ENCODE peak calls at places on chromosomes 11 and 22, in ten cellular contexts. Y is type B pancreatic cell, N is NCI-H1930, J is astrocyte of the spinal cord, E is AG04450, F is caudate nucleus, I is AG09319, Q is glutamatergic neuron, S is ELR, U is activated T-cell treated with anti-CD3 and anti-CD28 coated beads for 1 hour. Z is an unnamed sample.
A peak's percentile ranks its signal among the peaks of the same experiment; 100 is the strongest.

GRCh38 chr22:49577168-49578060 is 250.3 kb downstream of the BRD1 start:
- DNase-seq in Y (peak; percentile 63), N (no peak), J (no peak), E (no peak), F (no peak), I (no peak), Q (no peak), S (no peak), U (no peak), Z (no peak)

GRCh38 chr11:67562951-67563350 is 20.7 kb upstream of the GSTP1 start:
- DNase-seq in Y (no peak), N (no peak), J (no peak), E (no peak), F (no peak), I (no peak), Q (no peak), S (no peak), U (no peak), Z (no peak)

GRCh38 chr22:23306926-23307325 is 126.6 kb downstream of the BCR start:
- DNase-seq in Y (peak; percentile 43), N (no peak), J (no peak), E (no peak), F (no peak), I (no peak), Q (no peak), S (no peak), U (no peak), Z (no peak)

GRCh38 chr11:34317038-34317360 is 40.8 kb downstream of the ABTB2 start:
- DNase-seq in Y (no peak), N (no peak), J (no peak), E (no peak), F (no peak), I (no peak), Q (no peak), S (no peak), U (no peak), Z (no peak)

GRCh38 chr11:36041988-36042606 is 98.2 kb downstream of the LDLRAD3 start:
- DNase-seq in Y (no peak), N (no peak), J (peak; percentile 30), E (no peak), F (no peak), I (no peak), Q (no peak), S (peak; percentile 30), U (no peak), Z (no peak)

GRCh38 chr11:1925373-1926155 is 6.1 kb downstream of the TNNT3 start:
- DNase-seq in Y (no peak), N (no peak), J (no peak), E (no peak), F (no peak), I (no peak), Q (no peak), S (no peak), U (no peak), Z (no peak)

GRCh38 chr11:396511-396947 is 2.5 kb downstream of the PKP3 start:
- DNase-seq in Y (no peak), N (peak; percentile 39), J (no peak), E (no peak), F (no peak), I (no peak), Q (no peak), S (peak; percentile 62), U (no peak), Z (no peak)

GRCh38 chr11:116510166-116510565 is 262.6 kb downstream of the BUD13 start:
- DNase-seq in Y (peak; percentile 42), N (no peak), J (no peak), E (no peak), F (no peak), I (no peak), Q (no peak), S (no peak), U (no peak), Z (no peak)

GRCh38 chr11:70948855-70949551 is 303.4 kb downstream of the SHANK2 start:
- DNase-seq in Y (no peak), N (no peak), J (no peak), E (no peak), F (no peak), I (no peak), Q (no peak), S (no peak), U (no peak), Z (peak; percentile 7)

Z was measured in putamen.